ENCODE peak calls at places on chromosomes 4 and X, in ten cellular contexts. B is endothelial cell of umbilical vein; S is A549; J is neural progenitor cell; Z is heart left ventricle; D is right lobe of liver; I is tibial nerve; E is CD8-positive, alpha-beta memory T cell; T is colonic mucosa; G is right atrium auricular region. X is an unnamed sample.

GRCh38 chr4:13705521-13706035 is 78.1 kb upstream of the BOD1L1 start:
- DNase-seq in T (peak; percentile 71), S (no peak), E (no peak), Z (peak; percentile 59), G (no peak), D (peak; percentile 86), J (no peak), I (no peak), B (peak; percentile 1), X (peak; percentile 48)

GRCh38 chrX:29299689-29300088 is 712.4 kb downstream of the IL1RAPL1 start:
- DNase-seq in S (no peak), B (no peak), T (no peak), D (no peak), G (no peak), I (no peak), J (no peak), Z (no peak), E (no peak), X (no peak)

GRCh38 chr4:137685357-137685756 is 153.1 kb upstream of the PCDH18 start:
- DNase-seq in E (no peak), I (no peak), B (no peak), Z (no peak), S (no peak), D (no peak), G (no peak), J (no peak), T (no peak), X (no peak)

GRCh38 chr4:67897686-67898085 is 13.9 kb upstream of the TMPRSS11D start:
- DNase-seq in D (no peak), J (no peak), B (no peak), T (no peak), S (no peak), Z (no peak), I (no peak), G (no peak), E (no peak), X (no peak)

GRCh38 chr4:26061248-26061986 is 147.4 kb downstream of the SMIM20 start:
- DNase-seq in E (no peak), T (no peak), Z (no peak), J (peak; percentile 73), D (no peak), G (no peak), B (no peak), I (no peak), S (peak; percentile 15), X (no peak)

GRCh38 chrX:140712413-140713173 is 3.0 kb downstream of the LINC00632 start:
- DNase-seq in J (peak; percentile 76), S (peak; percentile 1), E (no peak), D (peak; percentile 38), G (peak; percentile 62), I (no peak), T (peak; percentile 17), Z (peak; percentile 56), B (no peak), X (peak; percentile 45)

GRCh38 chr4:114279066-114279465 is 299.6 kb upstream of the ARSJ start:
- DNase-seq in G (no peak), Z (no peak), S (no peak), I (no peak), J (no peak), E (no peak), T (no peak), D (no peak), B (no peak), X (no peak)

GRCh38 chr4:25919676-25920075 is 5.7 kb downstream of the SMIM20 start:
- DNase-seq in S (no peak), I (no peak), Z (no peak), T (peak; percentile 51), B (peak; percentile 72), D (no peak), J (no peak), G (no peak), E (no peak), X (no peak)

GRCh38 chrX:105460366-105460765 is 239.9 kb upstream of the TEX13A start:
- DNase-seq in D (no peak), S (no peak), I (no peak), T (no peak), B (no peak), J (no peak), E (no peak), G (no peak), Z (no peak), X (no peak)

GRCh38 chrX:58025979-58026378 is 115.7 kb upstream of the ZXDA start:
- DNase-seq in D (no peak), G (no peak), Z (peak; percentile 15), I (peak; percentile 39), E (no peak), J (peak; percentile 9), B (peak; percentile 19), S (peak; percentile 6), T (peak; percentile 39), X (no peak)

GRCh38 chr4:131540256-131540655 is 1608.8 kb upstream of the PCDH10 start:
- DNase-seq in Z (no peak), B (no peak), D (no peak), T (no peak), I (no peak), E (no peak), J (no peak), G (no peak), S (no peak), X (no peak)

GRCh38 chr4:67892905-67893304 is 9.1 kb upstream of the TMPRSS11D start:
- DNase-seq in J (peak; percentile 25), I (no peak), Z (no peak), D (no peak), T (no peak), B (no peak), S (no peak), E (no peak), G (no peak), X (no peak)

GRCh38 chr4:10164877-10165283 is 48.3 kb upstream of the WDR1 start:
- DNase-seq in B (peak; percentile 73), D (no peak), J (peak; percentile 69), Z (no peak), T (peak; percentile 51), S (peak; percentile 17), I (peak; percentile 38), G (no peak), E (no peak), X (no peak)

GRCh38 chr4:78938474-78938867 is 767 bp downstream of the PAQR3 start:
- DNase-seq in Z (no peak), B (no peak), S (no peak), J (no peak), D (no peak), I (no peak), G (no peak), T (no peak), E (no peak), X (no peak)

GRCh38 chr4:78940752-78941151 is 1.5 kb upstream of the PAQR3 start:
- DNase-seq in T (no peak), D (no peak), B (no peak), I (no peak), J (no peak), G (no peak), Z (no peak), S (no peak), E (no peak), X (no peak)

GRCh38 chr4:78938868-78939666 is at the start of gene PAQR3:
- DNase-seq in E (peak; percentile 88), I (peak; percentile 79), G (peak; percentile 73), B (peak; percentile 82), Z (peak; percentile 88), J (peak; percentile 95), T (peak; percentile 88), S (peak; percentile 72), D (peak; percentile 88), X (peak; percentile 87)

GRCh38 chr4:78937837-78938236 is 1.4 kb downstream of the PAQR3 start:
- DNase-seq in J (no peak), Z (no peak), E (no peak), D (no peak), B (no peak), G (no peak), S (no peak), T (no peak), I (no peak), X (no peak)

GRCh38 chr4:78939667-78940008 is 400 bp upstream of the PAQR3 start:
- DNase-seq in Z (no peak), E (no peak), D (no peak), S (no peak), I (no peak), B (no peak), J (peak; percentile 21), G (no peak), T (no peak), X (no peak)
- H3K27ac ChIP-seq in Z (no peak overlapping the region), E (peak overlapping the region; percentile 79), D (no peak overlapping the region), S (peak overlapping the region; percentile 98), I (no peak overlapping the region), B (peak overlapping the region; percentile 1), J (no peak overlapping the region), G (peak overlapping the region; percentile 71), T (no peak overlapping the region), X (no peak overlapping the region)

GRCh38 chr4:35684755-35685154 is 559.6 kb downstream of the ARAP2 start:
- DNase-seq in S (no peak), D (no peak), T (no peak), B (no peak), Z (no peak), G (no peak), I (no peak), J (no peak), E (no peak), X (no peak)

GRCh38 chr4:35695401-35695800 is 548.9 kb downstream of the ARAP2 start:
- DNase-seq in E (no peak), T (no peak), Z (no peak), D (no peak), B (no peak), S (no peak), I (no peak), J (peak; percentile 8), G (no peak), X (no peak)

DNA sequence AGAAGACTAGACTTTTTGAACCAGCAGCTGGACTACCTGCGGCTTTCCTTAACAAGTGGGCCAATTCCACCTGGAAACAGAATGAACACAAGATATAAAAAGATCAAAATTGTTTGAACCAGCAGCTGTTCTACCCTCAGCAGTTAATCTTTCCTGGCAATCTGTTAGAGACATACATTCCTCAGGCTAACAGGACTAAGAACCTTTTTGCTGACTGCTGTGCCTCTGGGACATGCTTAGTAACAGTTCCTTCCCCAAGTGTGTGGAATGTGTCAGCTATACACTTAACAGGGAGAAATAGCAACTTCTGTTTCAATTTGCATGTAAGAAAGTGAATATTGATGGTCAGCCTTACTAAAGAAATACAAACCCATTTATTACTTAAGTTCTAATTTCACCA is 554.4 kb downstream of the ARAP2 start:
- DNase-seq in E (no peak), I (no peak), T (no peak), G (no peak), D (no peak), Z (no peak), J (peak; percentile 16), S (no peak), B (no peak), X (no peak)
- H3K9me3 ChIP-seq in E (no peaks in the 10 kb centered on the region), I (no peaks in the 10 kb centered on the region), T (no peaks in the 10 kb centered on the region), G (no peaks in the 10 kb centered on the region), D (no peaks in the 10 kb centered on the region), Z (no peaks in the 10 kb centered on the region), J (no peaks in the 10 kb centered on the region), S (no peaks in the 10 kb centered on the region), B (peaks cover 4% of the 10 kb centered on the region), X (no peaks in the 10 kb centered on the region)

GRCh38 chr4:76984788-76985211 is 35.2 kb downstream of the SEPTIN11 start:
- DNase-seq in G (peak; percentile 92), B (peak; percentile 77), Z (peak; percentile 57), I (peak; percentile 77), S (no peak), D (peak; percentile 62), T (no peak), E (no peak), J (peak; percentile 41), X (peak; percentile 33)
- H3K4me1 ChIP-seq in G (no peaks in the 10 kb centered on the region), B (peaks cover 40% of the 10 kb centered on the region), Z (peaks cover 58% of the 10 kb centered on the region), I (no peaks in the 10 kb centered on the region), S (no peaks in the 10 kb centered on the region), D (peaks cover 43% of the 10 kb centered on the region), T (peaks cover 5% of the 10 kb centered on the region), E (peaks cover 59% of the 10 kb centered on the region), J (peaks cover 38% of the 10 kb centered on the region), X (peaks cover 18% of the 10 kb centered on the region)

GRCh38 chr4:87541521-87541920 is 12.3 kb upstream of the SPARCL1 start:
- DNase-seq in E (no peak), D (no peak), G (no peak), I (no peak), B (no peak), J (no peak), Z (no peak), T (no peak), S (no peak), X (no peak)
- H3K27ac ChIP-seq in E (no peak overlapping the region), D (no peak overlapping the region), G (peak overlapping the region; percentile 84), I (peak overlapping the region; percentile 52), B (no peak overlapping the region), J (no peak overlapping the region), Z (peak overlapping the region; percentile 90), T (no peak overlapping the region), S (no peak overlapping the region), X (peak overlapping the region; percentile 4)

X was measured in lung.